ENCODE peak calls at places on chromosomes 5 and 9, in five cellular contexts. Q is CD8-positive, alpha-beta memory T cell; J is Right ventricle myocardium superior; Y is nucleus accumbens; R is activated T-helper 9 cell treated with anti-CD3 and anti-CD28 coated beads, Interleukin-2, amount 50 U/mL, for 16 hours. D is an unnamed sample.

GRCh38 chr9:20980713-20981481 is 50.5 kb downstream of the HACD4 start:
- DNase-seq in Q (no peak), J (no peak), Y (no peak), R (no peak), D (no peak)

GRCh38 chr9:111851536-111851935 is 45.1 kb upstream of the UGCG start:
- DNase-seq in Q (no peak), J (no peak), Y (no peak), R (no peak), D (peak)

GRCh38 chr5:76715734-76716455 is at the start of gene F2R:
- DNase-seq in Q (peak), J (peak), Y (no peak), R (peak), D (peak)

GRCh38 chr5:136772541-136772940 is 407.2 kb upstream of the TRPC7 start:
- DNase-seq in Q (no peak), J (no peak), Y (no peak), R (no peak), D (no peak)

GRCh38 chr5:2110137-2110933 is 227.6 kb upstream of the IRX4 start:
- DNase-seq in Q (no peak), J (no peak), Y (no peak), R (no peak), D (no peak)

GRCh38 chr5:104443706-104444105 is 881.1 kb upstream of the NUDT12 start:
- DNase-seq in Q (no peak), J (peak), Y (no peak), R (no peak), D (no peak)

GRCh38 chr9:36317766-36318165 is 59.5 kb upstream of the GNE start:
- DNase-seq in Q (no peak), J (peak), Y (no peak), R (no peak), D (peak)

GRCh38 chr5:59503223-59503622 is 390.3 kb downstream of the PDE4D start:
- DNase-seq in Q (no peak), J (no peak), Y (no peak), R (no peak), D (peak)

D was measured in GM23338.